ENCODE peak calls at places on chromosomes 1 and 21, in five cellular contexts. D is effector memory CD4-positive, alpha-beta T cell; X is stimulated activated CD4-positive, alpha-beta T cell treated with anti-CD3 and anti-CD28 coated beads, Interleukin-1b, Interleukin-23, amount 100 ng/mL, for 24 hours; B is mesenteric fat pad; Q is pons. T is an unnamed sample.

GRCh38 chr1:18192974-18193373 is 85.4 kb downstream of the IGSF21 start:
- DNase-seq in D (no peak), X (no peak), B (no peak), Q (peak), T (peak)

GRCh38 chr1:173405758-173406344 is 71.3 kb upstream of the PRDX6 start:
- DNase-seq in D (no peak), X (no peak), B (no peak), Q (no peak), T (peak)

GRCh38 chr1:19073311-19074186 is 117.1 kb upstream of the IFFO2 start:
- DNase-seq in D (no peak), X (no peak), B (no peak), Q (peak), T (peak)

GRCh38 chr1:231720652-231721325 is 94.2 kb downstream of the DISC1 start:
- DNase-seq in D (no peak), X (no peak), B (no peak), Q (no peak), T (no peak)

GRCh38 chr1:186236921-186237320 is 138.1 kb downstream of the TPR start:
- DNase-seq in D (no peak), X (no peak), B (no peak), Q (no peak), T (no peak)

GRCh38 chr1:31058012-31058411 is 7.5 kb downstream of the PUM1 start:
- DNase-seq in D (no peak), X (no peak), B (no peak), Q (no peak), T (no peak)

GRCh38 chr1:48761411-48761810 is 15.3 kb downstream of the BEND5 start:
- DNase-seq in D (no peak), X (no peak), B (no peak), Q (no peak), T (no peak)

GRCh38 chr1:233439721-233440120 is 112.2 kb downstream of the MAP3K21 start:
- DNase-seq in D (no peak), X (no peak), B (no peak), Q (no peak), T (no peak)

GRCh38 chr1:25011966-25012625 is 82.0 kb upstream of the RUNX3 start:
- DNase-seq in D (no peak), X (no peak), B (no peak), Q (no peak), T (no peak)

GRCh38 chr21:32330784-32331311 is 32.2 kb downstream of the MRAP start:
- DNase-seq in D (no peak), X (no peak), B (no peak), Q (peak), T (peak)

GRCh38 chr1:3463408-3463811 is 8.9 kb downstream of the ARHGEF16 start:
- DNase-seq in D (no peak), X (no peak), B (no peak), Q (no peak), T (no peak)

GRCh38 chr21:23127973-23128372 is 2129.8 kb downstream of the NCAM2 start:
- DNase-seq in D (no peak), X (no peak), B (no peak), Q (no peak), T (no peak)

GRCh38 chr1:206955476-206956312 is 9.4 kb upstream of the PIGR start:
- DNase-seq in D (no peak), X (no peak), B (no peak), Q (no peak), T (no peak)

GRCh38 chr1:154276797-154277196 is 4.4 kb downstream of the HAX1 start:
- DNase-seq in D (no peak), X (peak), B (no peak), Q (no peak), T (no peak)

GRCh38 chr1:2132222-2133038 is 62.1 kb downstream of the FAAP20 start:
- DNase-seq in D (no peak), X (no peak), B (no peak), Q (no peak), T (no peak)

GRCh38 chr1:55402117-55402516 is 187.0 kb upstream of the USP24 start:
- DNase-seq in D (no peak), X (no peak), B (no peak), Q (no peak), T (no peak)

GRCh38 chr1:151811181-151811580 is 6.0 kb upstream of the LINGO4 start:
- DNase-seq in D (no peak), X (no peak), B (peak), Q (no peak), T (no peak)

GRCh38 chr1:31273619-31274018 is 23.0 kb downstream of the SNRNP40 start:
- DNase-seq in D (no peak), X (no peak), B (no peak), Q (no peak), T (no peak)

T was measured in Ammon's horn.